ENCODE peak calls at places on chromosomes 4 and X, in four cellular contexts. X is A549, O is HCT116, E is K562. A is an unnamed sample.

GRCh38 chrX:138775501-138775900 is 64.0 kb upstream of the FGF13 start:
- DNase-seq in X (peak; percentile 26), O (no peak), E (peak; percentile 23), A (peak; percentile 21)

GRCh38 chr4:92522371-92522770 is 218.6 kb downstream of the GRID2 start:
- DNase-seq in X (no peak), O (no peak), E (no peak), A (no peak)

GRCh38 chr4:140300271-140300970 is 73.0 kb upstream of the SCOC start:
- DNase-seq in X (peak; percentile 42), O (peak; percentile 74), E (no peak), A (peak; percentile 87)

GRCh38 chrX:119502727-119503483 is 34.7 kb downstream of the SLC25A5 start:
- DNase-seq in X (peak; percentile 96), O (no peak), E (no peak), A (peak; percentile 38)

GRCh38 chr4:52873191-52873590 is 11.1 kb downstream of the RASL11B start:
- DNase-seq in X (no peak), O (peak; percentile 13), E (no peak), A (no peak)

GRCh38 chr4:26859762-26860156 is 882 bp upstream of the STIM2 start:
- DNase-seq in X (no peak), O (no peak), E (no peak), A (no peak)

GRCh38 chr4:3322059-3322550 is 29.3 kb downstream of the RGS12 start:
- DNase-seq in X (no peak), O (no peak), E (no peak), A (peak; percentile 46)

GRCh38 chr4:138259296-138259695 is 17.1 kb upstream of the SLC7A11 start:
- DNase-seq in X (no peak), O (no peak), E (no peak), A (no peak)

GRCh38 chrX:11787564-11787963 is 29.5 kb downstream of the MSL3 start:
- DNase-seq in X (peak; percentile 79), O (peak; percentile 10), E (peak; percentile 46), A (peak; percentile 33)

GRCh38 chr4:106551724-106552123 is 183.1 kb upstream of the GIMD1 start:
- DNase-seq in X (no peak), O (no peak), E (no peak), A (no peak)

DNA sequence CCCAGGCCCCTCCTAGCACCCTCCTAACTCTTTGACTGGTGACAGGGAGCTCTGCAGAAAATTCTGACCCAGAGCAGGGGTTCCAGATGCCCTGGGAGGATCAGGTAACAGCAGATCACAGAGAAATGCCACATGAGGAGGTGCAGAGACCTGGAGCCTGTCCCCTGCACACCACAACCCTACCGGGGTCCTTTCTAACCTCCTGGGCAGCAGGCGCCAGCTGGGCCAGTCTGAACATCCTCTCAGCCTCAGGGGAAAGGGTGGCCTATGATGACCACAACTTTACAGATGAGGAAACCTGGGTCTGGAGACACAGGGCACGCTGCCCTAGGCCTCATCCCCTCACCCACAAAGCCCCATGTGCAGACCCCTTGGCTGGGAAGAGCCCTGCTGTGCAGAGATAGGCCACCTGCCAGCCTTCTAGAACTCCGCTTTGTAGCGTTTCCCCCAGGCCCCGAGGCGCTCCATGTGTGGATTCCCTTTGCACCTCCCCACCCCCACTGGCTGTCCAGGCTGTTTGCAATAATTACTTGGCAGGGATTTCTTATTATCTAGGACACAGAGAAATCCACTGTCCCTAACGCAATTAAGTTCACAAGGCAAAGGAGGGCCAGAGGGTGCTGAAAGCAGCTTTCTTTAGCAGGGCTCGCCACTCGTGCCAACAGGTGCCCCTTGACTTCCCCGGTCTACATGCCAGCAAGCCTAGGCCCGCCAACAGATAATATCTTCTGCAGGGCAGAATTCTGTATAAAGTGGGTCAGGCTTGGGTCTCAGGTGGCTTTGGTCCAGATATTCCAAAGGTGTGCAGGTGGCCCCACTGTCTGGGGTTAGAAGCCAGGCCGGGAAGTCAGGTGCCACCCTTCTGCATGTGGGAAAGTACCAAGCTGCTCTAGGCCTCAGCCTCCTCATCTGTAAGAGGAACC is 36.4 kb downstream of the WDR1 start:
- DNase-seq in X (no peak), O (no peak), E (no peak), A (no peak)
- TF ChIP-seq CEBPB in X (no peak), O (no peak), E (no peak), A (no peak)

DNA sequence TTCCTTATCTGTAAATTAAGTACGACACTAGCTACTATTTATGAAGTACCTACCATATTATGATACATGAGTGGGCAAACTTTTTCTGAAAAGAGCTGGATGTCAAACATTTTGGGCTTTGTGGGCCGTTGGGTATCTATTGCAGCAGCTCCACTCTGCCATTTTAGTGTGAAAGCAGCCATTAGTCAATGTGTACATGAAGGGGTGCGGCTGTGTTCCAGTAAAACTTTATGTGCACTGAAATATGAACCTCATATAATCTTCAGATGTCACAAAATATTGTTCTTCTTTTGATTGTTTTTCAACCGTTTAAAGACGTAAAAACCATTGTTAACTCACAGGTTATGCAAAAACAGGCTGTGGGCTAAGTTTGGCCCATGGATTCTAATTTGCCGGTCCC is 14.1 kb downstream of the PRPS2 start:
- DNase-seq in X (no peak), O (no peak), E (no peak), A (no peak)
- TF ChIP-seq CEBPB in X (no peak), O (no peak), E (no peak), A (no peak)

GRCh38 chr4:129455462-129455861 is 359.5 kb downstream of the C4orf33 start:
- DNase-seq in X (no peak), O (no peak), E (no peak), A (no peak)
- TF ChIP-seq CEBPB in X (no peak), O (no peak), E (no peak), A (no peak)

DNA sequence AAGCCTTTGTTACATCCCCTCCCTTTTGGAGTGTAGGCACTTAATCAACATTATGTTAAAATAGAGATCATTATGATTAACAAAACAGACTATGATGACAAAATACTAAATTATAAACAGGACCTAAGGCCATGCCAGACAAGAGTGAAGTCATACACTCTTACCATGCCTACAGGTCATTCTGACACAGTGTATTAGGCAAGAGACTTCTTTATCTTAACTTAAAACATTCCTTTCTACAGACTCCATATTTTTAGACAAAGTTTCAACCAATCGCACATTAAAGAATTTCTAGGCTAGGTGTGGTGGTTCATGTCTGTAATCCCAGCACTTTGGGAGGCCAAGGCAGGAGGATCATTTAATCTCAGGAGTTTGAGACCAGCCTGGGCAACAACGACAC is 128.6 kb upstream of the SLC34A2 start:
- DNase-seq in X (no peak), O (no peak), E (no peak), A (no peak)
- TF ChIP-seq CEBPB in X (no peak), O (no peak), E (no peak), A (no peak)

GRCh38 chr4:94152466-94152865 is 55.2 kb upstream of the SMARCAD1 start:
- DNase-seq in X (no peak), O (no peak), E (no peak), A (no peak)

GRCh38 chr4:94158883-94159282 is 48.8 kb upstream of the SMARCAD1 start:
- DNase-seq in X (no peak), O (no peak), E (no peak), A (no peak)

GRCh38 chr4:94159790-94160189 is 47.9 kb upstream of the SMARCAD1 start:
- DNase-seq in X (no peak), O (no peak), E (no peak), A (no peak)

GRCh38 chr4:94160774-94161173 is 46.9 kb upstream of the SMARCAD1 start:
- DNase-seq in X (no peak), O (no peak), E (no peak), A (no peak)

GRCh38 chr4:94156816-94157215 is 50.8 kb upstream of the SMARCAD1 start:
- DNase-seq in X (no peak), O (no peak), E (no peak), A (no peak)
- TF ChIP-seq CEBPB in X (no peak), O (no peak), E (no peak), A (no peak)

GRCh38 chr4:37722000-37722638 is 35.9 kb upstream of the RELL1 start:
- DNase-seq in X (no peak), O (no peak), E (no peak), A (no peak)
- TF ChIP-seq CEBPB in X (no peak), O (no peak), E (no peak), A (no peak)

GRCh38 chrX:124388562-124388961 is 42.2 kb downstream of the SH2D1A start:
- DNase-seq in X (peak; percentile 49), O (peak; percentile 10), E (peak; percentile 42), A (peak; percentile 49)
- TF ChIP-seq CEBPB in X (no peak), O (no peak), E (no peak), A (no peak)

GRCh38 chr4:7128234-7128633 is 60.4 kb upstream of the GRPEL1 start:
- DNase-seq in X (no peak), O (no peak), E (no peak), A (no peak)
- TF ChIP-seq CEBPB in X (no peak), O (no peak), E (no peak), A (no peak)